ENCODE peak calls at places on chromosomes 2 and 18, in seven cellular contexts. Z, X, S, C, R, D and E are unnamed samples.

GRCh38 chr18:67590571-67591141 is 74.1 kb upstream of the DSEL start:
- DNase-seq in S (no peak), D (no peak), X (no peak), R (no peak), C (no peak), Z (no peak), E (no peak)

GRCh38 chr2:219736196-219736595 is 108.8 kb downstream of the SLC4A3 start:
- DNase-seq in X (peak; percentile 43), S (peak; percentile 61), C (peak; percentile 20), R (peak; percentile 37), Z (no peak), D (no peak), E (peak; percentile 81)

GRCh38 chr18:490624-491023 is 9.9 kb downstream of the COLEC12 start:
- DNase-seq in Z (no peak), R (no peak), S (no peak), C (no peak), D (no peak), X (no peak), E (no peak)

GRCh38 chr2:8268172-8268783 is 413.6 kb upstream of the ID2 start:
- DNase-seq in S (no peak), X (no peak), R (no peak), C (no peak), D (peak; percentile 48), Z (no peak), E (no peak)

GRCh38 chr2:85734015-85734414 is 19.8 kb upstream of the ATOH8 start:
- DNase-seq in S (no peak), X (no peak), Z (no peak), D (peak; percentile 53), C (no peak), R (no peak), E (no peak)

GRCh38 chr2:217016829-217017228 is 157.0 kb upstream of the TNP1 start:
- DNase-seq in D (no peak), C (no peak), X (no peak), R (no peak), Z (no peak), S (no peak), E (no peak)

GRCh38 chr2:199485732-199486335 is 28.1 kb upstream of the SATB2 start:
- DNase-seq in Z (peak; percentile 32), S (peak; percentile 67), C (no peak), R (peak; percentile 83), X (peak; percentile 49), D (no peak), E (peak; percentile 39)

GRCh38 chr2:41926614-41927580 is 120.9 kb upstream of the PKDCC start:
- DNase-seq in Z (no peak), R (no peak), C (no peak), D (peak; percentile 60), X (no peak), S (no peak), E (no peak)